ENCODE peak calls at places on chromosome 2, in five cellular contexts. M is sciatic nerve, P is B cell, L is NCI-H748 treated with DMSO at 0.1 percent for 48 hours, V is PC-3. B is an unnamed sample.

GRCh38 chr2:149065236-149065635 is 26.7 kb downstream of the LYPD6B start:
- DNase-seq in M (no peak), P (no peak), L (no peak), V (peak; percentile 27), B (no peak)

GRCh38 chr2:68849579-68850030 is 21.6 kb downstream of the BMP10 start:
- DNase-seq in M (no peak), P (no peak), L (no peak), V (peak; percentile 35), B (no peak)

GRCh38 chr2:20509766-20510490 is 63.1 kb downstream of the RHOB start:
- DNase-seq in M (peak; percentile 55), P (no peak), L (no peak), V (no peak), B (no peak)

GRCh38 chr2:240705204-240705781 is 13.6 kb downstream of the AQP12A start:
- DNase-seq in M (no peak), P (peak; percentile 33), L (no peak), V (no peak), B (no peak)

GRCh38 chr2:159010340-159010739 is 41.9 kb downstream of the TANC1 start:
- DNase-seq in M (no peak), P (no peak), L (no peak), V (peak; percentile 71), B (no peak)

GRCh38 chr2:21395366-21395765 is 271.6 kb downstream of the TDRD15 start:
- DNase-seq in M (no peak), P (no peak), L (no peak), V (no peak), B (no peak)

GRCh38 chr2:237310515-237311114 is 103.3 kb downstream of the COL6A3 start:
- DNase-seq in M (no peak), P (no peak), L (no peak), V (peak; percentile 31), B (no peak)

GRCh38 chr2:166337932-166338331 is 37.8 kb downstream of the SCN9A start:
- DNase-seq in M (no peak), P (no peak), L (no peak), V (no peak), B (no peak)